ENCODE peak calls at places on chromosomes 6 and 20, in ten cellular contexts. G, D, L, Q, W, V, H, M, B and C are unnamed samples.

GRCh38 chr20:50805349-50805684 is 10.5 kb downstream of the BCAS4 start:
- DNase-seq in G (no peak), D (no peak), L (no peak), Q (no peak), W (no peak), V (no peak), H (no peak), M (no peak), B (no peak), C (no peak)

GRCh38 chr6:33688006-33688405 is 23.5 kb downstream of the UQCC2 start:
- DNase-seq in G (no peak), D (no peak), L (no peak), Q (no peak), W (no peak), V (no peak), H (no peak), M (no peak), B (no peak), C (no peak)

GRCh38 chr6:51843470-51844390 is 243.7 kb downstream of the PKHD1 start:
- DNase-seq in G (no peak), D (no peak), L (no peak), Q (no peak), W (no peak), V (no peak), H (no peak), M (no peak), B (no peak), C (no peak)

GRCh38 chr6:83905648-83906047 is 46.2 kb downstream of the CYB5R4 start:
- DNase-seq in G (no peak), D (no peak), L (no peak), Q (no peak), W (no peak), V (no peak), H (no peak), M (no peak), B (no peak), C (no peak)

GRCh38 chr6:119323478-119323877 is 26.1 kb downstream of the MAN1A1 start:
- DNase-seq in G (no peak), D (no peak), L (no peak), Q (no peak), W (no peak), V (no peak), H (no peak), M (no peak), B (no peak), C (no peak)

GRCh38 chr6:41712651-41713103 is 22.7 kb downstream of the TFEB start:
- DNase-seq in G (no peak), D (no peak), L (no peak), Q (peak; percentile 92), W (peak; percentile 35), V (peak; percentile 81), H (no peak), M (peak; percentile 87), B (no peak), C (peak; percentile 89)

GRCh38 chr20:2379511-2380229 is 1.0 kb upstream of the TGM6 start:
- DNase-seq in G (no peak), D (no peak), L (no peak), Q (no peak), W (no peak), V (no peak), H (no peak), M (no peak), B (no peak), C (no peak)

GRCh38 chr6:127503022-127503421 is 16.1 kb downstream of the MTCL3 start:
- DNase-seq in G (no peak), D (no peak), L (no peak), Q (no peak), W (no peak), V (no peak), H (no peak), M (no peak), B (no peak), C (no peak)

GRCh38 chr20:44785768-44786167 is 24.6 kb downstream of the RIMS4 start:
- DNase-seq in G (no peak), D (no peak), L (peak; percentile 57), Q (no peak), W (no peak), V (peak; percentile 36), H (no peak), M (no peak), B (no peak), C (no peak)

GRCh38 chr6:154593122-154593521 is 82.6 kb upstream of the CNKSR3 start:
- DNase-seq in G (no peak), D (no peak), L (no peak), Q (no peak), W (no peak), V (no peak), H (no peak), M (no peak), B (no peak), C (peak; percentile 91)

GRCh38 chr6:128406453-128406852 is 113.9 kb downstream of the PTPRK start:
- DNase-seq in G (no peak), D (no peak), L (no peak), Q (no peak), W (no peak), V (no peak), H (no peak), M (no peak), B (no peak), C (no peak)

GRCh38 chr20:3706774-3707507 is 5.5 kb downstream of the SIGLEC1 start:
- DNase-seq in G (no peak), D (no peak), L (no peak), Q (no peak), W (no peak), V (no peak), H (no peak), M (peak; percentile 65), B (no peak), C (no peak)

GRCh38 chr6:158205220-158205944 is 37.2 kb downstream of the GTF2H5 start:
- DNase-seq in G (no peak), D (no peak), L (peak; percentile 62), Q (peak; percentile 40), W (no peak), V (no peak), H (no peak), M (peak; percentile 31), B (no peak), C (no peak)
- TF ChIP-seq EP300 in G (no peak), D (no peak), L (no peak), Q (no peak), W (no peak), V (no peak), H (no peak), M (no peak), B (no peak), C (no peak)

DNA sequence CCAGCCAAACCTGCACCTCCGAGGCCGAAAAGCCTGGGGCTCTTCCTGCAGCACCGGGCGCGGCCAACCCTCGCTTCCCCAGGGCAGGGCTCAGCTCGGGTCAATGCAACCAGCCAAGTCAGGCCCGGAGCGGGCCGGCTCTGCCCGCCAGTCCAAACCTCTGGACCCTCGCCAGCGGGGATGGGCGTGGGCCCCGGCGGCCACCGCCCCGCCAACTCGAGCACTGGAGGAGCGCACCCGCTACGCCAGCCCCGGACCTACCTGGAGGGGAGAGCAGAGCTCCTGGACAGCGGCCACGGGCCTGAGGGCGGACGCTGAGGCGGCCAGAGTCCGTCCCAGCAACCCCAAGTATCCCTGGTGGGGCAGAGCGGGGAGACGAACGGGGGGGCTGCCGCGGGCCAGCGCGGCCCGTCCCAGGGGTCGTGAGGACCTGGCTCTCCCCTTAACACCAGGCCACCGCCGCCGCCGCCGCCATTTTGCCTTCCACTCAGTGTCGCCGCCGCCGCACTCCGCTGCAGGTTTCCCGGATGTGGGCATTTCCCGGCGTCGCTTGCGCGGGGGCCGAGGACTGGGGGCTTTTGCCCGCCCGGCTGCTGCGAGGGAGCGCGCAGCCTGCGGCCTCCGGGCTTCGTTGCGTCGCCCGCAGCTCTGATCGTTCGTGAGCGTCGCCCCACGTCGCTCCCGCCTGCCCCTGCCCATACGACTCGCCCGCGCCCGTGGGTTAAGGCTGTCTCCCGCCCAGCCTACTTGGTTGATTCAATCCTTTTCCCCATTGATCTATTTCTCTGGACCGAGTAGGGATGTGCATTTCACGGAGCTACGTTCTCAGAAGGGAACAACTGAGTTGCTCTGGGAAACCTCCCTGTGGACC is at the start of gene LATS1:
- DNase-seq in G (peak; percentile 91), D (no peak), L (peak; percentile 95), Q (peak; percentile 92), W (peak; percentile 76), V (peak; percentile 66), H (peak; percentile 91), M (peak; percentile 89), B (peak; percentile 97), C (peak; percentile 95)
- TF ChIP-seq CTCF in G (no peak), D (no peak), L (no peak), Q (no peak), W (no peak), V (no peak), H (no peak), M (peak; percentile 24), B (no peak), C (no peak)

DNA sequence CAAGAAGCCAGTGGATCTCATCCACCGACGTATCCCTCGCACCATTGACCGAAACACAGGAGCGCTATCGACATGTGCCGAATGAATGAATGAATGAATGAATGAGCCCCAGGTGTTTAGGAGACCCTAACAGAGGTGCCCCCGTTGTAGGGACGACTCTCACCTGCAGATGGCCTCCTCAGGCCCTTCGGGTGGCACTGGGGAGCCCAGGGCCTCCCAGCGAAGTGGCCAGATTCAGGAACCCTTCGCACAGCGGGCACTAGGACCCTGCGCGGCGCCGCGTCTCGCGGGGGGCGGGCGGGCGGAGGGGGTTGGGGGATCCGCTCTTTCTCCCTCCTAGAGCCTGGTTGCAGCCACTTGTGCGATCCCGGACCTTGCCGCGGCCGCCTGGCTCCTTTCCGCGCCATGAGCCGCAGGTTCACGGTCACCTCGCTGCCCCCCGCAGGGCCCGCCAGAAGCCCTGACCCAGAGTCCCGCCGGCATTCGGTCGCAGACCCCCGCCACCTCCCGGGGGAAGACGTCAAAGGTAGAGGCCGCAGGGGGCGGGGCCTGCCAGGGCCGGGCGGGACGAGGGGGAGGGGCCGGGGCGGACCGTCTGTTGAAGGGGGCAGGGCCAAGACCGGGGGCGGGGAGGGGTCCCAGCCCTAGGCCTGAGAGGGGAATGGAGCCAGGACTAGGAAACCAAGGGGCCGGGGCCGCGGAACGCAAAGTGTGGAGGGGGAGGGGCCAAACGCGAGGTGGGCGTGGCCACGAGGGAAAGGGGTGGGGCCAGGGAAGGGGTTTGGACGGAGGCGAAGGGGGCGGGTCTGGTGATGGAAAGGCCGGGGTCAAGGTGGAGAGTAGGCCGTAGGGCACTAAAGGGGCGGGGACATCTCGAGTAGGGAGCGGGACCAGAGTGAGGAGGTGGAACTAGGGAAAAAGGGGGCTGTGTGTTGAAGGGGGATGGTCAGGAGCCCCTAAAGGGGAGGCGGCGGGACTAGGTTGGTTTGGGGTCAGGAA is 7.4 kb upstream of the SLC12A5 start:
- DNase-seq in G (peak; percentile 31), D (no peak), L (peak; percentile 100), Q (peak; percentile 39), W (no peak), V (peak; percentile 69), H (peak; percentile 46), M (no peak), B (no peak), C (no peak)
- TF ChIP-seq EP300 in G (no peak), D (no peak), L (no peak), Q (no peak), W (no peak), V (no peak), H (no peak), M (no peak), B (no peak), C (no peak)

DNA sequence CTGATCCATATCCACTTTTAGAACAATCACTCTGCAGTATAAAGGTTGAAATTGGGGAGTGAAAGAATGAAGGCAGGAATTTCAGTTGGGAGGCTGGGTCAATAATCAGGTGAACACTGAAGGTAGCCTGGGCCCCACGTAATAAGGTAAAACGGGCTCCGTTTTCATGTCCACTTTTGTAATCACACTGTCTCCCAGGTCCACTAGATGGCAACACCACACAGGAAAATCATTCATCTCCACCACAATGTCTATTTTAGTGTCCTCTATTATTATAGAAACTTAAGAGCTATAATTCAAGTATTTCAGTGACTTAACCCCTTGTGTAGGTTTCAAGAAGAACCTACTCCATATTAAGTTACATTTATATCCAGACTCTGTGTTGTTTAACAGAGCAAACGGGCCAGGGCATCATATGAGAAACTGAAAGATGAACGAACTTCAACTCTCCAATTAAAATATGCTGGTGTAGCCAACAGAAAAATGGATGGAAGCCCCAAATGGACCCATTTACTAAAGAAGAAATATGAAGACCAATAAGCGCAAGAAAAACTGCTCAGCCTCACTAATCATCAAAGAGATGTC is 45.9 kb upstream of the MC3R start:
- DNase-seq in G (no peak), D (no peak), L (no peak), Q (no peak), W (no peak), V (peak; percentile 7), H (no peak), M (no peak), B (no peak), C (no peak)
- TF ChIP-seq CTCF in G (peak; percentile 21), D (no peak), L (peak; percentile 36), Q (no peak), W (peak; percentile 19), V (peak; percentile 31), H (peak; percentile 23), M (no peak), B (peak; percentile 30), C (no peak)